ENCODE peak calls at places on chromosomes 12 and 14, in ten cellular contexts. R is effector CD8-positive, alpha-beta T cell; U is osteoblast; L is tibial artery; C is memory B cell; F is SW 1271; E is HEK293T; V is posterior cingulate gyrus; Y is COR-L47; P is activated naive CD4-positive, alpha-beta T cell treated with anti-CD3 and anti-CD28 coated beads, Interleukin-2, amount 50 U/mL, for 16 hours. B is an unnamed sample.

GRCh38 chr12:58443273-58443980 is 476.9 kb downstream of the LRIG3 start:
- DNase-seq in R (no peak), U (no peak), L (no peak), C (no peak), F (peak; percentile 40), E (peak; percentile 22), V (no peak), Y (peak; percentile 9), P (no peak), B (peak; percentile 62)

GRCh38 chr14:104799657-104800599 is 973 bp upstream of the ZBTB42 start:
- DNase-seq in R (peak; percentile 63), U (peak; percentile 99), L (peak; percentile 95), C (peak; percentile 71), F (peak; percentile 47), E (peak; percentile 64), V (peak; percentile 46), Y (peak; percentile 82), P (peak; percentile 79), B (peak; percentile 79)

GRCh38 chr12:10182662-10183061 is 3.8 kb downstream of the TMEM52B start:
- DNase-seq in R (no peak), U (peak; percentile 79), L (no peak), C (no peak), F (no peak), E (no peak), V (no peak), Y (no peak), P (no peak), B (peak; percentile 85)

GRCh38 chr14:50943943-50944646 is at the start of gene PYGL:
- DNase-seq in R (no peak), U (peak; percentile 94), L (peak; percentile 87), C (peak; percentile 10), F (peak; percentile 79), E (peak; percentile 85), V (no peak), Y (peak; percentile 23), P (peak; percentile 33), B (peak; percentile 82)

GRCh38 chr12:89225401-89225800 is 126.9 kb downstream of the DUSP6 start:
- DNase-seq in R (no peak), U (peak; percentile 17), L (no peak), C (no peak), F (no peak), E (no peak), V (no peak), Y (no peak), P (peak; percentile 82), B (peak; percentile 92)

GRCh38 chr12:13571035-13571434 is 374.5 kb downstream of the EMP1 start:
- DNase-seq in R (no peak), U (no peak), L (no peak), C (no peak), F (no peak), E (no peak), V (no peak), Y (no peak), P (no peak), B (no peak)

GRCh38 chr12:45268672-45269406 is 52.9 kb downstream of the ANO6 start:
- DNase-seq in R (no peak), U (no peak), L (peak; percentile 91), C (no peak), F (peak; percentile 88), E (peak; percentile 55), V (no peak), Y (peak; percentile 7), P (no peak), B (peak; percentile 86)

GRCh38 chr12:111753144-111753881 is 13.4 kb upstream of the ALDH2 start:
- DNase-seq in R (no peak), U (peak; percentile 96), L (peak; percentile 75), C (peak; percentile 21), F (peak; percentile 19), E (peak; percentile 73), V (peak; percentile 62), Y (no peak), P (no peak), B (peak; percentile 54)

GRCh38 chr14:47040490-47040889 is 388.9 kb upstream of the RPL10L start:
- DNase-seq in R (no peak), U (no peak), L (no peak), C (no peak), F (peak; percentile 46), E (peak; percentile 10), V (no peak), Y (no peak), P (no peak), B (no peak)

GRCh38 chr12:127162902-127163301 is 1104.1 kb upstream of the TMEM132C start:
- DNase-seq in R (no peak), U (peak; percentile 86), L (no peak), C (no peak), F (peak; percentile 2), E (no peak), V (no peak), Y (no peak), P (peak; percentile 29), B (peak; percentile 84)

GRCh38 chr12:21606175-21606574 is 1.5 kb upstream of the GYS2 start:
- DNase-seq in R (no peak), U (no peak), L (no peak), C (no peak), F (no peak), E (no peak), V (no peak), Y (no peak), P (no peak), B (no peak)

B was measured in ELR.